ENCODE peak calls at places on chromosomes 2 and 18, in five cellular contexts. One of them, this sample, is unnamed.

GRCh38 chr2:232483923-232484627 is 3.6 kb downstream of the ECEL1 start:
- DNase-seq in heart left ventricle: no peak
- DNase-seq in AG04450: no peak
- DNase-seq in Peyer's patch: no peak
- DNase-seq in stomach: no peak
- DNase-seq in this sample: no peak

GRCh38 chr18:24862225-24862893 is 401.9 kb downstream of the HRH4 start:
- DNase-seq in heart left ventricle: no peak
- DNase-seq in AG04450: no peak
- DNase-seq in Peyer's patch: no peak
- DNase-seq in stomach: no peak
- DNase-seq in this sample: no peak

GRCh38 chr2:43890855-43891254 is 52.1 kb downstream of the ABCG8 start:
- DNase-seq in heart left ventricle: no peak
- DNase-seq in AG04450: no peak
- DNase-seq in Peyer's patch: no peak
- DNase-seq in stomach: no peak
- DNase-seq in this sample: no peak

GRCh38 chr2:174510583-174511189 is 23.9 kb upstream of the GPR155 start:
- DNase-seq in heart left ventricle: no peak
- DNase-seq in AG04450: no peak
- DNase-seq in Peyer's patch: no peak
- DNase-seq in stomach: no peak
- DNase-seq in this sample: no peak

GRCh38 chr2:164430166-164430783 is 191.0 kb downstream of the GRB14 start:
- DNase-seq in heart left ventricle: no peak
- DNase-seq in AG04450: peak
- DNase-seq in Peyer's patch: no peak
- DNase-seq in stomach: no peak
- DNase-seq in this sample: peak

GRCh38 chr2:158407031-158407430 is 49.5 kb downstream of the CCDC148 start:
- DNase-seq in heart left ventricle: no peak
- DNase-seq in AG04450: no peak
- DNase-seq in Peyer's patch: no peak
- DNase-seq in stomach: no peak
- DNase-seq in this sample: no peak

GRCh38 chr18:24198461-24198860 is 59.6 kb downstream of the CABYR start:
- DNase-seq in heart left ventricle: no peak
- DNase-seq in AG04450: no peak
- DNase-seq in Peyer's patch: no peak
- DNase-seq in stomach: no peak
- DNase-seq in this sample: no peak

GRCh38 chr2:49403722-49404507 is 249.6 kb upstream of the FSHR start:
- DNase-seq in heart left ventricle: no peak
- DNase-seq in AG04450: no peak
- DNase-seq in Peyer's patch: no peak
- DNase-seq in stomach: no peak
- DNase-seq in this sample: no peak

GRCh38 chr2:219155054-219155644 is 5.5 kb downstream of the NHEJ1 start:
- DNase-seq in heart left ventricle: no peak
- DNase-seq in AG04450: peak
- DNase-seq in Peyer's patch: no peak
- DNase-seq in stomach: peak
- DNase-seq in this sample: peak

GRCh38 chr18:78123926-78124797 is 855.5 kb upstream of the SALL3 start:
- DNase-seq in heart left ventricle: no peak
- DNase-seq in AG04450: no peak
- DNase-seq in Peyer's patch: no peak
- DNase-seq in stomach: no peak
- DNase-seq in this sample: no peak

GRCh38 chr2:6512584-6512983 is 353.1 kb downstream of the CMPK2 start:
- DNase-seq in heart left ventricle: no peak
- DNase-seq in AG04450: no peak
- DNase-seq in Peyer's patch: no peak
- DNase-seq in stomach: no peak
- DNase-seq in this sample: no peak

GRCh38 chr2:85430780-85431601 is 12.5 kb downstream of the SH2D6 start:
- DNase-seq in heart left ventricle: no peak
- DNase-seq in AG04450: no peak
- DNase-seq in Peyer's patch: no peak
- DNase-seq in stomach: no peak
- DNase-seq in this sample: no peak

GRCh38 chr18:5903386-5903785 is 8.1 kb upstream of the TMEM200C start:
- DNase-seq in heart left ventricle: no peak
- DNase-seq in AG04450: no peak
- DNase-seq in Peyer's patch: no peak
- DNase-seq in stomach: no peak
- DNase-seq in this sample: no peak

GRCh38 chr2:54955674-54956391 is 94.4 kb downstream of the RTN4 start:
- DNase-seq in heart left ventricle: no peak
- DNase-seq in AG04450: no peak
- DNase-seq in Peyer's patch: no peak
- DNase-seq in stomach: no peak
- DNase-seq in this sample: peak

GRCh38 chr2:53252115-53252514 is 515.5 kb upstream of the CHAC2 start:
- DNase-seq in heart left ventricle: no peak
- DNase-seq in AG04450: no peak
- DNase-seq in Peyer's patch: no peak
- DNase-seq in stomach: no peak
- DNase-seq in this sample: no peak

GRCh38 chr18:46755315-46756171 is 1.3 kb downstream of the ST8SIA5 start:
- DNase-seq in heart left ventricle: no peak
- DNase-seq in AG04450: no peak
- DNase-seq in Peyer's patch: no peak
- DNase-seq in stomach: no peak
- DNase-seq in this sample: no peak

GRCh38 chr2:20182241-20182931 is 42.5 kb downstream of the SDC1 start:
- DNase-seq in heart left ventricle: no peak
- DNase-seq in AG04450: no peak
- DNase-seq in Peyer's patch: no peak
- DNase-seq in stomach: peak
- DNase-seq in this sample: peak

GRCh38 chr2:96088340-96089335 is 27.7 kb downstream of the ADRA2B start:
- DNase-seq in heart left ventricle: no peak
- DNase-seq in AG04450: no peak
- DNase-seq in Peyer's patch: no peak
- DNase-seq in stomach: peak
- DNase-seq in this sample: no peak

GRCh38 chr2:202790676-202791075 is 80.9 kb downstream of the ICA1L start:
- DNase-seq in heart left ventricle: no peak
- DNase-seq in AG04450: no peak
- DNase-seq in Peyer's patch: no peak
- DNase-seq in stomach: no peak
- DNase-seq in this sample: no peak

GRCh38 chr18:48663931-48664847 is 125.4 kb downstream of the CTIF start:
- DNase-seq in heart left ventricle: peak
- DNase-seq in AG04450: no peak
- DNase-seq in Peyer's patch: peak
- DNase-seq in stomach: peak
- DNase-seq in this sample: peak

GRCh38 chr18:59697236-59697932 is at the start of gene CCBE1:
- DNase-seq in heart left ventricle: peak
- DNase-seq in AG04450: no peak
- DNase-seq in Peyer's patch: no peak
- DNase-seq in stomach: peak
- DNase-seq in this sample: peak

GRCh38 chr2:96548558-96549465 is 12.3 kb downstream of the ARID5A start:
- DNase-seq in heart left ventricle: no peak
- DNase-seq in AG04450: no peak
- DNase-seq in Peyer's patch: no peak
- DNase-seq in stomach: no peak
- DNase-seq in this sample: no peak

GRCh38 chr18:9838144-9838877 is 47.5 kb upstream of the TXNDC2 start:
- DNase-seq in heart left ventricle: no peak
- DNase-seq in AG04450: no peak
- DNase-seq in Peyer's patch: no peak
- DNase-seq in stomach: no peak
- DNase-seq in this sample: no peak

GRCh38 chr2:39772086-39772811 is 6.8 kb downstream of the THUMPD2 start:
- DNase-seq in heart left ventricle: no peak
- DNase-seq in AG04450: no peak
- DNase-seq in Peyer's patch: no peak
- DNase-seq in stomach: no peak
- DNase-seq in this sample: no peak

GRCh38 chr18:3540805-3541548 is 91.0 kb downstream of the TGIF1 start:
- DNase-seq in heart left ventricle: no peak
- DNase-seq in AG04450: no peak
- DNase-seq in Peyer's patch: no peak
- DNase-seq in stomach: no peak
- DNase-seq in this sample: peak

DNA sequence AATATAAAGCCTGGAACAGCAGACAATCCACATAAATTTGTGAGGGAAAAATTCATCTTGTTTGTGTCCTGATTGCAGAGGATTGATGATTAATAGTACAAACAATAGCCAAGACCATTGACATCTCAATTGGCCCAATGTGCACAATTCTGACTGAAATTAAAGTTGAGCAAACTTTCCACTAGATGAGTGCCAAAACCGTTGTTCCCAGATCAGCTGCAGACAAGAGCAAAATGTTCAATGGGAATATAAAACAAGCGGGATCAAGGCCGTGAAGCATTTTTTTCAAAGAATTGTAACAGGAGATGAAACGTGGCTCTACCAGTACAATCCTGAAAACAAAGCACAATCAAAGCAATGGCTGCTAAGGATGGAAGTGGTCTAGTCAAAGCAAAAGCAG is 56.0 kb upstream of the KIF5C start:
- DNase-seq in heart left ventricle: no peak
- DNase-seq in AG04450: no peak
- DNase-seq in Peyer's patch: no peak
- DNase-seq in stomach: no peak
- DNase-seq in this sample: no peak
- H3K27ac ChIP-seq in heart left ventricle: no peak
- H3K27ac ChIP-seq in AG04450: no peak
- H3K27ac ChIP-seq in Peyer's patch: no peak
- H3K27ac ChIP-seq in stomach: no peak
- H3K27ac ChIP-seq in this sample: no peak

DNA sequence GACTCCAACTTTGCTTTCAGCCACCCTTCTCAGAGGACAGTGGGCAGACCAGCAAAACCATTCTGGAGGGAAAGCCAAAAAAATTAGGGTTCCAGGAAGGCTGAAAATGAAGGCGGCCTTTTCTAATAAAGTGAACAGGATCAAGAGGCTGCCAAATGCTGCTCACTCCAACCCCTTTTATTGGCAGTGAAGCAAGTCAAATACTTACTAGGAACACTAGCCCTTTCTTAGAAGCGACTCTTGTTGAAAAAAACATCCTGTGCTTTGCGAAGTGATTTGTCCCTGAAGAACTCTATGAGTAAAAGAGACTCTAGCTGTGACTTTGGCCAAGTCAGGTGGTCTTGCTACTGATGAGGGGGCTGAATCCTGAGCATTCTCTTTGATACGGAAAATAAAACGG is 83.7 kb upstream of the CYP1B1 start:
- DNase-seq in heart left ventricle: no peak
- DNase-seq in AG04450: no peak
- DNase-seq in Peyer's patch: no peak
- DNase-seq in stomach: no peak
- DNase-seq in this sample: no peak
- H3K4me3 ChIP-seq in heart left ventricle: no peak
- H3K4me3 ChIP-seq in AG04450: no peak
- H3K4me3 ChIP-seq in Peyer's patch: no peak
- H3K4me3 ChIP-seq in stomach: no peak
- H3K4me3 ChIP-seq in this sample: no peak

GRCh38 chr2:224220581-224221255 is 181.2 kb downstream of the FAM124B start:
- DNase-seq in heart left ventricle: no peak
- DNase-seq in AG04450: no peak
- DNase-seq in Peyer's patch: no peak
- DNase-seq in stomach: no peak
- DNase-seq in this sample: peak

GRCh38 chr2:224222976-224223375 is 178.9 kb downstream of the FAM124B start:
- DNase-seq in heart left ventricle: no peak
- DNase-seq in AG04450: no peak
- DNase-seq in Peyer's patch: no peak
- DNase-seq in stomach: no peak
- DNase-seq in this sample: no peak

GRCh38 chr2:224221455-224221913 is 180.4 kb downstream of the FAM124B start:
- DNase-seq in heart left ventricle: no peak
- DNase-seq in AG04450: peak
- DNase-seq in Peyer's patch: no peak
- DNase-seq in stomach: no peak
- DNase-seq in this sample: no peak

GRCh38 chr2:224219781-224220180 is 180.7 kb upstream of the SERPINE2 start:
- DNase-seq in heart left ventricle: no peak
- DNase-seq in AG04450: no peak
- DNase-seq in Peyer's patch: no peak
- DNase-seq in stomach: no peak
- DNase-seq in this sample: no peak

DNA sequence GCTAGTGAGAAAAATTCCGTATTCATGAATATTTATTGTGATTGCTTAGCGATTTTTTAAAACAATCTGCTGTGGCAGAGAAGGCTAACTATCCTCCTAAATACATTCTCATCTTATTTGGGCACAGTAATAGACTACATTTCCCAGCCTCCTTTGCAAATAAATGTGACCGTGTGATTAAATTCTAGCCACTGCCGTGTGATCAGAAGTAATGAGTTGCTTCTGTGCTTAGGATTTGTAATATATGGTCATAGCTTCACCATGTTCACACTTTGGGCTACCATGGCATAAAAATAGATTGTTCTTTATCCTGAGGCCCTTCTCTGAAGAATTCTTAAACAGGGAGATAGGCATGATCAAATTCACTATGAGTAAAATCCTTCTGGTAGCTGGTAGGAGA is 179.6 kb downstream of the FAM124B start:
- DNase-seq in heart left ventricle: no peak
- DNase-seq in AG04450: no peak
- DNase-seq in Peyer's patch: no peak
- DNase-seq in stomach: no peak
- DNase-seq in this sample: no peak
- H3K27ac ChIP-seq in heart left ventricle: no peak
- H3K27ac ChIP-seq in AG04450: no peak
- H3K27ac ChIP-seq in Peyer's patch: no peak
- H3K27ac ChIP-seq in stomach: no peak
- H3K27ac ChIP-seq in this sample: no peak

DNA sequence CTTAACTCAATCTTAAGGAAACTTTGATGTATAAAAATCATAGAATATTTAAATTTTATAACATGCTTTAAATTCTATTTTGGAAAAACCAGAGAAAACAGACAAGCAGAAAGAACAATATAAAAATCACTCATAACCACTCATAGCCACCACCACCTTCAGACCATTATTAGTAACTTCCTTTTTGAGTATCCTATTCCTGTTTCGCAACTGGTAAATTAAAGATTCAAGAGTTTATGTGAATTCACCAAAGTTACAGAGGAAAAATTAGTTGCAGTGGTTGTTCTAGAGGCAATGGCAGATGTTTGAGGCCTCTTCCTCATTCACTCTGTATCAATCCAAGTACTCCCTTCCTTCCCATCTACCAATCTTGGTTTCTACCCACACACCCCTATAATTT is 49.3 kb upstream of the PROKR1 start:
- DNase-seq in heart left ventricle: no peak
- DNase-seq in AG04450: no peak
- DNase-seq in Peyer's patch: no peak
- DNase-seq in stomach: no peak
- DNase-seq in this sample: no peak
- H3K4me3 ChIP-seq in heart left ventricle: no peak
- H3K4me3 ChIP-seq in AG04450: no peak
- H3K4me3 ChIP-seq in Peyer's patch: no peak
- H3K4me3 ChIP-seq in stomach: no peak
- H3K4me3 ChIP-seq in this sample: no peak